ENCODE peak calls at places on chromosomes 13 and 19, in five cellular contexts. D is left lung, Z is fibroblast of lung, A is cardiac muscle cell, C is heart right ventricle. B is an unnamed sample.
A peak's percentile ranks its signal among the peaks of the same experiment; 100 is the strongest.

GRCh38 chr19:42634409-42635232 is 39.9 kb upstream of the CEACAM8 start:
- DNase-seq in D (no peak), A (no peak), Z (peak; percentile 6), C (no peak), B (peak; percentile 9)

GRCh38 chr13:61756031-61756430 is 340.4 kb upstream of the PCDH20 start:
- DNase-seq in A (no peak), Z (no peak), D (no peak), C (no peak), B (no peak)

GRCh38 chr19:5957132-5957531 is 20.8 kb downstream of the RANBP3 start:
- DNase-seq in D (no peak), A (no peak), C (no peak), Z (peak; percentile 69), B (no peak)

GRCh38 chr19:46205183-46205984 is 24.2 kb upstream of the IGFL1 start:
- DNase-seq in D (no peak), A (no peak), Z (no peak), C (no peak), B (no peak)

GRCh38 chr19:5091576-5092215 is 122.8 kb downstream of the KDM4B start:
- DNase-seq in Z (no peak), C (no peak), D (no peak), A (no peak), B (no peak)

GRCh38 chr13:82447452-82448030 is 1434.7 kb downstream of the SLITRK1 start:
- DNase-seq in D (no peak), C (no peak), A (no peak), Z (no peak), B (no peak)

GRCh38 chr19:27905074-27905473 is 1307.9 kb downstream of the UQCRFS1 start:
- DNase-seq in C (no peak), Z (no peak), A (no peak), D (no peak), B (no peak)

GRCh38 chr19:10742494-10742893 is 24.6 kb downstream of the DNM2 start:
- DNase-seq in A (no peak), C (no peak), D (no peak), Z (no peak), B (no peak)

GRCh38 chr19:40403262-40403984 is 9.8 kb downstream of the PRX start:
- DNase-seq in D (peak; percentile 94), Z (peak; percentile 87), C (peak; percentile 94), A (peak; percentile 93), B (peak; percentile 91)

GRCh38 chr13:27504541-27504940 is 54.2 kb upstream of the MTIF3 start:
- DNase-seq in A (no peak), C (no peak), Z (no peak), D (no peak), B (no peak)

GRCh38 chr19:6239401-6239844 is 40.4 kb downstream of the MLLT1 start:
- DNase-seq in A (no peak), Z (peak; percentile 60), D (no peak), C (peak; percentile 24), B (no peak)

GRCh38 chr19:35000647-35001501 is 751 bp downstream of the GRAMD1A start:
- DNase-seq in D (no peak), A (peak; percentile 43), Z (peak; percentile 61), C (peak; percentile 34), B (peak; percentile 52)

GRCh38 chr19:39133431-39134270 is 8.1 kb downstream of the PAK4 start:
- DNase-seq in C (no peak), D (peak; percentile 54), Z (no peak), A (peak; percentile 39), B (no peak)

GRCh38 chr13:109816112-109816978 is 30.0 kb upstream of the IRS2 start:
- DNase-seq in Z (peak; percentile 59), C (no peak), A (no peak), D (no peak), B (no peak)

GRCh38 chr19:55336101-55336500 is 3.6 kb upstream of the KMT5C start:
- DNase-seq in D (no peak), A (no peak), Z (peak; percentile 23), C (no peak), B (no peak)

GRCh38 chr19:54124393-54124792 is 8.8 kb downstream of the PRPF31 start:
- DNase-seq in C (no peak), A (no peak), D (no peak), Z (no peak), B (no peak)

GRCh38 chr19:53878786-53879144 is 3.2 kb upstream of the PRKCG start:
- DNase-seq in Z (peak; percentile 16), D (no peak), A (no peak), C (no peak), B (no peak)

DNA sequence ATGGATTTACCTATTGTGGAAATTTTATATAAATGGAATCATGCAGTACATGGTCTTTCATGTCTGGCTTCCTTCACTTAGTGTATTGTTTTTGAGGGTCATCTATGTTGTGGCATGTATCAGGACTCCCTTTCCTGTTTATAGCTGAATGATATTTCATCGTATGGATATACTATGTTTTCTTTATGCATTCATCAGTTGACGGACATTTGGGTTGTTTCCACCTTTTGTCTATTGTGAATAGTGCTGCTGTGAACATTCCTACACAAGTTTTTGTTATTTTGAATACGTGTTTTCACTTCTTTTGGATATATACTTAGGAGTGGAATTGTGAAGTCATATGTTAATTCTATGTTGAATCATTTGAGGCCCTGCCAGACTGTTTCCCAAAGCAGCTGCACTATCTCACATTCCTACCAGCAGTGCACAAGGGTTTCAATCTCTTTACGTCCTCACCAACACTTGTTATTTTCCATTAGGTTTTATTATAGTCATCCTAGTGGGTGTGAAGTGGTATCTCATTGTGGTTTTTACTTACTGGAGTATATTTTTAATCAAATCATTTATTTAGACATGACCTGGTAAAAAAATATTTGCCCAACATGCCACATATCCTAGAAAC is 262.7 kb downstream of the DLEU7 start:
- DNase-seq in C (no peak), D (no peak), Z (peak; percentile 98), A (peak; percentile 56), B (no peak)
- TF ChIP-seq CTCF in C (peak; percentile 25), D (no peak), Z (peak; percentile 21), A (peak; percentile 29), B (no peak)

DNA sequence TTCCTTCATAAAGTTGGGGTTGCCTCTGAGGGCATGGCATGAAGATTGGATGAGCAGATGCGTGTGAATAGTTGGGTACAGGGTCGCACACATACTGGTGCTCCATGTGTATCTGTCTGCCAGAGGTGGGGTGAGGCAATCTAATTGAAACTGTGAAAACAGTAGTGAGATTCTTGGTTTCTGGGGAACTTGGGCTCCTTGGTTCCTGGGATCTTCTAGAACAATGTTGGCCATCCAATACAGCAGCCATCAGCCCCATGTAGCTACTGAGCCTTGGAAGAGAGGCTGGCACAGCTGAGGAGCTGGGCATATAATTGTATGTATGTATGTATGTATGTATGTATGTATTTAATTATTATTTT is 616 bp downstream of the FCHO1 start:
- DNase-seq in C (no peak), D (no peak), Z (no peak), A (no peak), B (no peak)
- H3K4me3 ChIP-seq in C (peak overlapping the region; percentile 17), D (peak overlapping the region; percentile 39), Z (no peak overlapping the region), A (no peak overlapping the region), B (peak overlapping the region; percentile 70)

GRCh38 chr19:7458675-7459074 is 30.2 kb downstream of the PEX11G start:
- DNase-seq in C (no peak), A (no peak), Z (no peak), D (no peak), B (no peak)

GRCh38 chr19:7460562-7460966 is 28.3 kb downstream of the PEX11G start:
- DNase-seq in A (no peak), C (no peak), Z (peak; percentile 94), D (no peak), B (no peak)

GRCh38 chr19:7461841-7462629 is 26.8 kb downstream of the PEX11G start:
- DNase-seq in C (no peak), D (no peak), Z (no peak), A (no peak), B (no peak)

GRCh38 chr19:7456964-7457541 is 31.8 kb downstream of the PEX11G start:
- DNase-seq in A (no peak), D (no peak), Z (no peak), C (no peak), B (no peak)

DNA sequence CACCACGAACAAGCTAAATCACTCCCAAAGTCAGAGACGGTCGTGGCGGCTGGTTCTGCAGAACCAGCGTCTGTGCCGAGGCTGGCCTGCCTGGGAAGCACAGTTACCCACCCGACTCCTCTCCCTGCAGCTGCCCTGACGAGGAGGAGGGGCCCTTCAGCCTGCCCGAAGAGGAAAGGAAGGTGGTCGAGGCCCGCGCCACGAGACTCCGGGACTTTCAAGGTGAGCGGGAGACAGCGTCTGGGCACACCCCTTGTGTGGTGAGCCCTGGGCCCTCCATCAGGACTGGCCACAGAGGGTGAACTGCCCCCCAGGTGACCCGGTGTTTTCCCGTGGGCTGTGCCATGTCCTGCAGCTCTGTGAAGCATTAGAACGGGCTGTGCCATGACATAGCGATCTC is 29.1 kb downstream of the PEX11G start:
- DNase-seq in D (no peak), A (no peak), Z (no peak), C (no peak), B (no peak)
- H3K36me3 ChIP-seq in D (no peaks in the 10 kb centered on the region), A (peaks cover 18% of the 10 kb centered on the region), Z (peaks cover 11% of the 10 kb centered on the region), C (peaks cover 31% of the 10 kb centered on the region), B (peaks cover 48% of the 10 kb centered on the region)

GRCh38 chr13:45879666-45880065 is 28.1 kb upstream of the SIAH3 start:
- DNase-seq in C (peak; percentile 50), D (no peak), Z (peak; percentile 15), A (peak; percentile 42), B (no peak)
- TF ChIP-seq CTCF in C (peak; percentile 57), D (no peak), Z (no peak), A (no peak), B (peak; percentile 45)

B was measured in GM06990.